ENCODE peak calls at places on chromosomes 7 and 10, in eight cellular contexts. U is Peyer's patch, M is fibroblast of lung, D is heart right ventricle, X is psoas muscle, B is stomach, N is gastrocnemius medialis, G is body of pancreas. S is an unnamed sample.

GRCh38 chr10:119782981-119783664 is 57.3 kb downstream of the INPP5F start:
- DNase-seq in U (no peak), M (no peak), D (no peak), X (no peak), B (no peak), N (no peak), G (no peak), S (no peak)

GRCh38 chr10:480498-480927 is 209.0 kb downstream of the DIP2C start:
- DNase-seq in U (no peak), M (no peak), D (no peak), X (no peak), B (no peak), N (no peak), G (no peak), S (no peak)

GRCh38 chr7:135666156-135666555 is 3.8 kb downstream of the STMP1 start:
- DNase-seq in U (no peak), M (peak; percentile 49), D (no peak), X (no peak), B (no peak), N (no peak), G (no peak), S (no peak)

GRCh38 chr7:144873316-144873845 is 37.5 kb upstream of the TPK1 start:
- DNase-seq in U (no peak), M (no peak), D (no peak), X (no peak), B (no peak), N (no peak), G (no peak), S (no peak)

GRCh38 chr7:64463636-64464375 is 99.1 kb downstream of the ZNF680 start:
- DNase-seq in U (no peak), M (peak; percentile 70), D (peak; percentile 74), X (peak; percentile 70), B (no peak), N (peak; percentile 63), G (peak; percentile 58), S (peak; percentile 67)

GRCh38 chr10:36476399-36476798 is 649.0 kb upstream of the ANKRD30A start:
- DNase-seq in U (no peak), M (no peak), D (no peak), X (no peak), B (no peak), N (no peak), G (no peak), S (no peak)

GRCh38 chr10:21184216-21184615 is 287.1 kb upstream of the NEBL start:
- DNase-seq in U (no peak), M (peak; percentile 23), D (no peak), X (no peak), B (no peak), N (no peak), G (no peak), S (no peak)

GRCh38 chr7:138295049-138295637 is 164.9 kb upstream of the TRIM24 start:
- DNase-seq in U (no peak), M (no peak), D (no peak), X (no peak), B (no peak), N (no peak), G (no peak), S (no peak)

GRCh38 chr7:151858456-151858855 is 18.5 kb downstream of the PRKAG2 start:
- DNase-seq in U (no peak), M (no peak), D (no peak), X (no peak), B (no peak), N (no peak), G (no peak), S (no peak)

GRCh38 chr7:52639981-52640380 is 395.5 kb upstream of the POM121L12 start:
- DNase-seq in U (no peak), M (peak; percentile 93), D (no peak), X (no peak), B (no peak), N (no peak), G (no peak), S (no peak)

GRCh38 chr10:86292462-86293322 is 73.9 kb downstream of the GRID1 start:
- DNase-seq in U (peak; percentile 31), M (no peak), D (peak; percentile 25), X (no peak), B (peak; percentile 21), N (no peak), G (no peak), S (peak; percentile 30)

GRCh38 chr7:317643-318405 is 27.9 kb downstream of the FOXL3 start:
- DNase-seq in U (no peak), M (no peak), D (no peak), X (no peak), B (no peak), N (no peak), G (no peak), S (no peak)

GRCh38 chr7:122329145-122329802 is 24.7 kb upstream of the FEZF1 start:
- DNase-seq in U (no peak), M (no peak), D (no peak), X (no peak), B (no peak), N (no peak), G (no peak), S (no peak)

GRCh38 chr7:152081088-152081487 is 55.6 kb downstream of the GALNT11 start:
- DNase-seq in U (no peak), M (no peak), D (no peak), X (no peak), B (no peak), N (no peak), G (no peak), S (no peak)

GRCh38 chr10:33878238-33878637 is 543.8 kb upstream of the NRP1 start:
- DNase-seq in U (no peak), M (no peak), D (no peak), X (no peak), B (no peak), N (no peak), G (no peak), S (no peak)

GRCh38 chr7:150325110-150325611 is 1.8 kb upstream of the ACTR3C start:
- DNase-seq in U (no peak), M (peak; percentile 77), D (no peak), X (no peak), B (no peak), N (no peak), G (peak; percentile 58), S (no peak)

GRCh38 chr10:101814466-101815041 is 3.7 kb downstream of the OGA start:
- DNase-seq in U (no peak), M (peak; percentile 51), D (no peak), X (no peak), B (no peak), N (no peak), G (no peak), S (peak; percentile 52)

GRCh38 chr7:130960208-130960988 is 226.4 kb upstream of the KLF14 start:
- DNase-seq in U (no peak), M (peak; percentile 99), D (no peak), X (no peak), B (no peak), N (no peak), G (peak; percentile 57), S (no peak)

GRCh38 chr7:119936876-119937275 is 336.1 kb upstream of the KCND2 start:
- DNase-seq in U (no peak), M (no peak), D (no peak), X (no peak), B (no peak), N (no peak), G (no peak), S (no peak)
- H3K4me1 ChIP-seq in U (no peaks in the 10 kb centered on the region), M (no peaks in the 10 kb centered on the region), D (no peaks in the 10 kb centered on the region), X (no peaks in the 10 kb centered on the region), B (no peaks in the 10 kb centered on the region), N (no peaks in the 10 kb centered on the region), G (no peaks in the 10 kb centered on the region), S (no peaks in the 10 kb centered on the region)

DNA sequence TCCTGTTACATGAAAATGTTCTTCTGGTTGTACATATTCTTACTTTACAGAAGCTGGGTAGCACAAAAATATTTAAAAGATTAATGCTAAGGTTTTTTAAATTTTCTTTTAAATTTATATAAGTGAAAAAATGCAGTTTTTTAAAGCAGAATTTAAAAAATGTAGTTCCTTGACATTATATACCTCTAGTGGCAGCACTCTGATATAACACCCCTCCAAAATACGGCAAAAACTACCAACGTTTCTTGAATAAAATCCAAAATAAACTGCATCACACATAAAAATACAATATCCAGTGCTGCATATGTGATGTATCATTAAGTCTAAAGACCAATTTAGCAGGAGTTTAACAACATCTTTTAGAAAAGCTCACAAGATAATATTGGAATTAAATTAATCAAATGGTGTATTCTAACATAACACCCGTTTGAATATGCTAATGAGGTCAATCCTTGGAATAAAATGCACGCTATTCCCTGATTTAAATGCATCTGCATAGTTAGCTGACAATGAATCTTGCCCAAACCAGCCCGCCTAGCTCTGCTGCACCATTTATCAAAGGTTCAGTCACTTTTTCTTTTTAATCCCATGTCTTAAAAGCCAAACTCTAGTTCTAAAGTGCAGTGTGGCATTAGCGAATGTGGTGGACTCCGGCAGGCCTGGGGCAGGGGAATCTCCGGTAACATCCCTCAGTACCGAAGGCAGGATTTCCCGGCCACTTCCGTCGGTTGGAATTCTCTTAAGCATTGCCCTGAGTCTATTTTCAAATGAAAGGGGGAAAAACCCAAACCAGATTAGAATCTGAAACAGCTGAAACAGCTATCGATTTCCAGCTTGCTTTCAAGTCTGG is 1.2 kb downstream of the TCERG1L start:
- DNase-seq in U (no peak), M (no peak), D (no peak), X (no peak), B (no peak), N (no peak), G (no peak), S (no peak)
- TF ChIP-seq CTCF in U (no peak), M (peak; percentile 30), D (no peak), X (peak; percentile 11), B (no peak), N (no peak), G (peak; percentile 21), S (no peak)

DNA sequence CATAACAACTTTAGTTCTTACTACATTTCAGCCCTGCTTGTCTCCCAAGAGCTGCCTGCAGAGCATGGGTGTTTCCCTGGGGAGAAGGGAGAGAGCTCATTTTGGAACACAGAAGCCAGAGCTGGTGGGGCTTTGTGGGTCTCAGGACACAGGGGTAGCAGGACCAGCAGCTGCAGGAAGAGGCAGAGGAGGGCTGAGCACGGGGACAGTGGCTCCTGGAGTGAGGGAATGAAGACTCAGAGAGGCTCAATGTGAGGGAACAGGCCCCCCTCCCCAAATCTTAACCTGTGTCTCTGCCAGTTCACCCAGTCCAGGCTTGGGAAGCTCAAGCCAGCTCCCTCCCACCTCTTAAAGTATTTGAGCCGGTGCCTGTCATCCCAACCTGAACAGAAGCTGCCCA is 50.0 kb downstream of the CHST3 start:
- DNase-seq in U (no peak), M (no peak), D (no peak), X (no peak), B (no peak), N (no peak), G (no peak), S (no peak)
- H3K4me1 ChIP-seq in U (peaks cover 22% of the 10 kb centered on the region), M (peaks cover 11% of the 10 kb centered on the region), D (peaks cover 66% of the 10 kb centered on the region), X (peaks cover 63% of the 10 kb centered on the region), B (peaks cover 23% of the 10 kb centered on the region), N (peaks cover 73% of the 10 kb centered on the region), G (peaks cover 18% of the 10 kb centered on the region), S (peaks cover 86% of the 10 kb centered on the region)

DNA sequence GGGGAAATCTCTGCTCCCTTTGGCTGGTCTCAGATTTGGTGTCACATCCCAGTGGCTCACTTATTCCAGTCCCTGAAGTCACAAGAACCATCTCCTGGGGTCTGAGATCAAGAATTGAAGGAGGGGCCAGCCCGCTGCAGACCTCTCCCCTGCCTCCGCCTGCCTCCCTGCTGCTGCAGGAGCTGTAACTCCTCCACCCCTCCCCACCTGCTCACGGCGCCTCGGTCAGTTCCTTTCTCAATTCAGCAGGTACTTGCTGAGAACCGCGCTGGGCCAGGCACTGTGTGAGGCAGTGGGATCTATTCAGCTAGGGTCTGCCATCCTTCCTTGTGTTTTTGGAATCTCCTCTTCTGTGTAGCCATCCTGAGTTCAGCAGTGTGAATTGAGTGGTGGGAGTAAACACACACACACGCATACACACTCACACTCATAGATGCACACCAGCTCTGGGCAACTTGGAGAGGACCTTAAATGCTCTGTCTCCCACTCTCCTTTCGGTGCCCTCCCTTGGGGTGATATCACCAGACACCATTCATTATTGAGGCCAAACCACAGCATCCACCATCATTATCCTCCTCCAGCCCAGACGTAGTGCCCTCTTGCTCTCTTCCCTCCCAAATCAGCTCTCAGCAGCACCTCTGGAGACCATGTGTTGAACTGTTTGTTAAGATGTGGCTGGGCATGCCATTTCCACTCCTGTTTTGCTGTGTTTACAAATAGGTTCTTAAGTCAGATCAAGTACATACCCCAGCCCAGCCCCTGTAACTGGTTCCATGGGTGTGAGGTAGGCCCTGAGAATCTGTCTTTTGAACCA is 22.0 kb upstream of the ANKRD2 start:
- DNase-seq in U (no peak), M (no peak), D (no peak), X (peak; percentile 4), B (no peak), N (no peak), G (no peak), S (no peak)
- TF ChIP-seq CTCF in U (no peak), M (no peak), D (no peak), X (no peak), B (no peak), N (no peak), G (no peak), S (no peak)